ENCODE peak calls at places on chromosomes 12 and 14, in five cellular contexts. C is upper lobe of left lung, F is transverse colon, Z is K562, N is esophagus muscularis mucosa. T is an unnamed sample.

GRCh38 chr12:78431931-78432330 is 432.6 kb upstream of the SYT1 start:
- DNase-seq in C (no peak), F (no peak), Z (no peak), N (no peak), T (no peak)

GRCh38 chr12:26114720-26115406 is 10.0 kb downstream of the BHLHE41 start:
- DNase-seq in C (no peak), F (no peak), Z (no peak), N (no peak), T (no peak)

GRCh38 chr12:63857771-63858670 is 13.5 kb downstream of the SRGAP1 start:
- DNase-seq in C (no peak), F (no peak), Z (no peak), N (no peak), T (no peak)

GRCh38 chr12:105444809-105445102 is 114.3 kb downstream of the C12orf75 start:
- DNase-seq in C (no peak), F (no peak), Z (no peak), N (no peak), T (no peak)

GRCh38 chr12:52506858-52507715 is 13.1 kb downstream of the KRT5 start:
- DNase-seq in C (no peak), F (no peak), Z (no peak), N (peak; percentile 81), T (no peak)

GRCh38 chr12:20646239-20646827 is 48.8 kb upstream of the SLCO1C1 start:
- DNase-seq in C (no peak), F (no peak), Z (no peak), N (no peak), T (no peak)

GRCh38 chr14:58607571-58608317 is 30.0 kb upstream of the DACT1 start:
- DNase-seq in C (no peak), F (no peak), Z (no peak), N (no peak), T (no peak)

GRCh38 chr14:87992349-87992719 is 648 bp downstream of the GALC start:
- DNase-seq in C (peak; percentile 29), F (no peak), Z (no peak), N (no peak), T (no peak)

GRCh38 chr14:77763316-77763715 is 2.4 kb upstream of the SNW1 start:
- DNase-seq in C (no peak), F (no peak), Z (no peak), N (no peak), T (no peak)

GRCh38 chr12:99087278-99087677 is 442.2 kb downstream of the APAF1 start:
- DNase-seq in C (no peak), F (no peak), Z (no peak), N (no peak), T (no peak)

GRCh38 chr14:91365552-91365951 is 52.1 kb downstream of the CCDC88C start:
- DNase-seq in C (no peak), F (no peak), Z (no peak), N (no peak), T (no peak)

GRCh38 chr14:91364524-91365270 is 52.9 kb downstream of the CCDC88C start:
- DNase-seq in C (no peak), F (no peak), Z (peak; percentile 18), N (no peak), T (no peak)

GRCh38 chr14:91361236-91361811 is 56.3 kb downstream of the CCDC88C start:
- DNase-seq in C (peak; percentile 91), F (no peak), Z (no peak), N (no peak), T (no peak)

GRCh38 chr14:91366749-91367148 is 50.9 kb downstream of the CCDC88C start:
- DNase-seq in C (no peak), F (no peak), Z (no peak), N (no peak), T (no peak)

GRCh38 chr14:91363776-91364523 is 53.7 kb downstream of the CCDC88C start:
- DNase-seq in C (peak; percentile 71), F (peak; percentile 55), Z (peak; percentile 16), N (no peak), T (peak; percentile 77)
- TF ChIP-seq POLR2AphosphoS5 in C (no peak), F (no peak), Z (no peak), N (no peak), T (peak; percentile 48)

GRCh38 chr14:90399541-90400444 is 3.0 kb downstream of the CALM1 start:
- DNase-seq in C (peak; percentile 96), F (peak; percentile 92), Z (peak; percentile 71), N (peak; percentile 96), T (peak; percentile 77)

GRCh38 chr14:90396342-90397339 is at the start of gene CALM1:
- DNase-seq in C (peak; percentile 89), F (peak; percentile 97), Z (peak; percentile 83), N (peak; percentile 96), T (peak; percentile 83)

GRCh38 chr14:90397401-90398314 is 829 bp downstream of the CALM1 start:
- DNase-seq in C (peak; percentile 72), F (peak; percentile 66), Z (peak; percentile 74), N (no peak), T (peak; percentile 48)

GRCh38 chr14:90398841-90399540 is 2.2 kb downstream of the CALM1 start:
- DNase-seq in C (no peak), F (no peak), Z (no peak), N (no peak), T (no peak)

GRCh38 chr14:90398315-90398811 is 1.5 kb downstream of the CALM1 start:
- DNase-seq in C (peak; percentile 59), F (peak; percentile 56), Z (no peak), N (peak; percentile 92), T (peak; percentile 28)
- TF ChIP-seq POLR2AphosphoS5 in C (no peak), F (peak; percentile 51), Z (no peak), N (peak; percentile 41), T (no peak)

GRCh38 chr12:118307069-118307954 is 65.4 kb downstream of the TAOK3 start:
- DNase-seq in C (peak; percentile 36), F (no peak), Z (no peak), N (no peak), T (no peak)
- TF ChIP-seq POLR2AphosphoS5 in C (no peak), F (no peak), Z (no peak), N (no peak), T (no peak)

GRCh38 chr12:111580119-111580425 is 19.0 kb downstream of the ATXN2 start:
- DNase-seq in C (no peak), F (no peak), Z (no peak), N (no peak), T (no peak)

GRCh38 chr12:111580737-111581136 is 18.4 kb downstream of the ATXN2 start:
- DNase-seq in C (no peak), F (no peak), Z (no peak), N (no peak), T (no peak)

GRCh38 chr12:111582133-111582747 is 16.9 kb downstream of the ATXN2 start:
- DNase-seq in C (no peak), F (no peak), Z (no peak), N (no peak), T (no peak)

GRCh38 chr12:111578971-111579340 is 20.2 kb downstream of the ATXN2 start:
- DNase-seq in C (no peak), F (no peak), Z (no peak), N (no peak), T (no peak)

DNA sequence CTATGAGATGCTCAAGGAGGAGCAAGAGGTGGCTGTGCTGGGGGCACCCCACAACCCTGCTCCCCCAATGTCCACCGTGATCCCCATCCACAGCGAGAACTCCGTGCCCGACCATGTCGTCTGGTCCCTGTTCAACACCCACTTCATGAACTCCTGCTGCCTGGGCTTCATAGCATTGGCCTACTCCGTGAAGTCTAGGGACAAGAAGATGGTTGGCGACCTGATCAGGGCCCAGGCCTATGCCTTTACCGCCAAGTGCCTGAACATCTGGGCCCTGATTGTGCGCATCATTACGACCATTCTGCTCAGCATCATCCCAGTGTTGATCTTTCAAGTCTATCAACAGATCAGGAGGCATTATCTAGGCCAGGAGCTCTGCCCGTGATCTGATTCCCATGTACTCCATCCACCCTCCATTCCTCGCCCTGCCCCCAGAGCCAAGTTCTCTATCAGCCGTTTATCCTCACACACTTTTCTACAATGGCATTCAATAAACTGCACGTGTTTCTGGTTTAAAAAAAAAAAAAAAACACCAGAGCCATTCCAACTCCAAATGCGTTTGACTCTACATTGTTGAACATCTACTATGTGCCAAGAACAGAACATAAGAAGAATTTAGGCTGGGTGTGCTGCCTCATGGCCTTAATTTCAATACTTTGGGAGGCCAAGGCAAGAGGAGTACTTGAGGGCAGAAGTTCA is 17.5 kb downstream of the ATXN2 start:
- DNase-seq in C (no peak), F (no peak), Z (no peak), N (no peak), T (no peak)
- TF ChIP-seq POLR2AphosphoS5 in C (no peak), F (no peak), Z (no peak), N (no peak), T (no peak)

GRCh38 chr12:2283480-2283879 is 230.7 kb downstream of the CACNA1C start:
- DNase-seq in C (no peak), F (peak; percentile 1), Z (no peak), N (no peak), T (no peak)

GRCh38 chr12:2284857-2285256 is 232.1 kb downstream of the CACNA1C start:
- DNase-seq in C (peak; percentile 55), F (peak; percentile 83), Z (peak; percentile 20), N (no peak), T (no peak)

GRCh38 chr12:2285462-2285861 is 232.7 kb downstream of the CACNA1C start:
- DNase-seq in C (no peak), F (no peak), Z (no peak), N (no peak), T (no peak)

GRCh38 chr12:2284321-2284813 is 231.6 kb downstream of the CACNA1C start:
- DNase-seq in C (no peak), F (no peak), Z (no peak), N (no peak), T (no peak)

GRCh38 chr12:2283910-2284309 is 231.1 kb downstream of the CACNA1C start:
- DNase-seq in C (peak; percentile 37), F (peak; percentile 8), Z (no peak), N (no peak), T (no peak)
- TF ChIP-seq POLR2AphosphoS5 in C (no peak), F (no peak), Z (no peak), N (peak; percentile 10), T (no peak)

GRCh38 chr12:46368684-46369083 is 3.9 kb downstream of the SLC38A2 start:
- DNase-seq in C (no peak), F (no peak), Z (no peak), N (no peak), T (no peak)
- TF ChIP-seq POLR2AphosphoS5 in C (no peak), F (peak; percentile 15), Z (peak; percentile 8), N (no peak), T (no peak)

GRCh38 chr12:98084950-98085349 is 430.4 kb upstream of the TMPO start:
- DNase-seq in C (no peak), F (no peak), Z (no peak), N (peak; percentile 26), T (no peak)
- TF ChIP-seq POLR2AphosphoS5 in C (no peak), F (no peak), Z (no peak), N (no peak), T (no peak)

DNA sequence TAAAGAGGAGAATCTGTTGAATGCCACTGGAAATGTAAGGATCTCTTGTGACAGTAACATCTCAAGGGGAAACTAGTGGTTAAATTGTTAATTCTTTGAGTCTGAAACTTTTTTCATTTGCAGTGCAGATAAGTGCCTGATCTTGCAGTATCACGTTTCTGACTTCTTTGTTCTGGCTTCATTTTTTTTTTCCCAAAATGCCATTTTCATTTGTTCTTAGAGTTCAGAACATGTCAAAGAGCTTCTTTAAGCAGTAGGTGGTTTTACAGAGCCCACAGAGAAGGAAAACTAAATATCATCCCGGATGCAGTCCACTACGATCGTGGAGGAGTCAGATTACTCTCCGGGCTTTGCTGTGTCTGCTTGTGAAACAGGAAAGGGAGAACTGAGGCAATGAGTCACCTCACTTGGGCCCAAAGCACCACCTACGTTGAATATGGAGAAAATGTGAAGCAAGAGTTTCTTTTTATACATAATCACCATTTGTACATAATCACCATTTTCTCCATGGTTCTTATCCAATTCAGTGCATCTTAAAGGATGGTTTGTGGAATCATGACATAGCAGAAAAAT is 43.9 kb downstream of the HMGA2 start:
- DNase-seq in C (no peak), F (no peak), Z (no peak), N (no peak), T (no peak)
- TF ChIP-seq POLR2AphosphoS5 in C (no peak), F (no peak), Z (no peak), N (no peak), T (no peak)